ENCODE peak calls at places on chromosomes 16 and 17, in nine cellular contexts. F, Z, A, K, X, D, O, Q and T are unnamed samples.

GRCh38 chr17:12415031-12415430 is 250.7 kb upstream of the MYOCD start:
- DNase-seq in F (no peak), Z (no peak), A (peak), K (no peak), X (no peak), D (no peak), O (no peak), Q (no peak), T (no peak)

GRCh38 chr16:53058441-53058840 is 3.6 kb downstream of the CHD9 start:
- DNase-seq in F (no peak), Z (no peak), A (no peak), K (no peak), X (no peak), D (no peak), O (no peak), Q (no peak), T (no peak)

GRCh38 chr17:2227025-2227699 is 76.4 kb downstream of the SMG6 start:
- DNase-seq in F (no peak), Z (no peak), A (peak), K (no peak), X (no peak), D (no peak), O (no peak), Q (no peak), T (no peak)

GRCh38 chr16:53768593-53768992 is 64.6 kb downstream of the FTO start:
- DNase-seq in F (no peak), Z (no peak), A (peak), K (no peak), X (no peak), D (no peak), O (no peak), Q (no peak), T (no peak)

GRCh38 chr16:58331024-58331707 is 36.3 kb upstream of the PRSS54 start:
- DNase-seq in F (no peak), Z (no peak), A (no peak), K (peak), X (peak), D (no peak), O (no peak), Q (no peak), T (no peak)

GRCh38 chr16:35391328-35391727 is 1931.9 kb downstream of the TP53TG3F start:
- DNase-seq in F (no peak), Z (no peak), A (peak), K (no peak), X (no peak), D (peak), O (no peak), Q (no peak), T (no peak)

GRCh38 chr16:58411336-58411735 is 19.1 kb downstream of the GINS3 start:
- DNase-seq in F (no peak), Z (no peak), A (no peak), K (no peak), X (no peak), D (no peak), O (no peak), Q (no peak), T (no peak)

GRCh38 chr16:15578824-15579223 is 64.1 kb downstream of the MARF1 start:
- DNase-seq in F (no peak), Z (no peak), A (no peak), K (no peak), X (no peak), D (no peak), O (no peak), Q (no peak), T (no peak)

GRCh38 chr17:73657473-73658116 is 13.3 kb upstream of the SDK2 start:
- DNase-seq in F (no peak), Z (no peak), A (no peak), K (peak), X (peak), D (peak), O (no peak), Q (no peak), T (no peak)

GRCh38 chr16:67415872-67416793 is at the start of gene ZDHHC1:
- DNase-seq in F (peak), Z (no peak), A (peak), K (peak), X (peak), D (peak), O (no peak), Q (no peak), T (no peak)

GRCh38 chr16:12375341-12375740 is 398.8 kb downstream of the SNX29 start:
- DNase-seq in F (no peak), Z (no peak), A (no peak), K (no peak), X (no peak), D (no peak), O (no peak), Q (no peak), T (no peak)

GRCh38 chr16:27847030-27847550 is 216.4 kb downstream of the GSG1L start:
- DNase-seq in F (no peak), Z (no peak), A (no peak), K (no peak), X (no peak), D (no peak), O (no peak), Q (no peak), T (no peak)